ENCODE peak calls at places on chromosome 10, in five cellular contexts. G is HepG2, X is endothelial cell of umbilical vein, U is HCT116, A is suprapubic skin. F is an unnamed sample.

GRCh38 chr10:77837248-77837924 is 89.2 kb downstream of the DLG5 start:
- DNase-seq in G (no peak), X (no peak), U (no peak), A (no peak), F (peak)

GRCh38 chr10:78549536-78549935 is 515.9 kb downstream of the RPS24 start:
- DNase-seq in G (no peak), X (no peak), U (no peak), A (no peak), F (no peak)

GRCh38 chr10:99711129-99711719 is 20.7 kb downstream of the COX15 start:
- DNase-seq in G (peak), X (peak), U (peak), A (no peak), F (no peak)

GRCh38 chr10:99656199-99657064 is 2.9 kb upstream of the ENTPD7 start:
- DNase-seq in G (no peak), X (no peak), U (no peak), A (no peak), F (no peak)

GRCh38 chr10:124532106-124532641 is 70.6 kb downstream of the LHPP start:
- DNase-seq in G (peak), X (no peak), U (peak), A (no peak), F (no peak)

GRCh38 chr10:78977761-78978305 is 90.9 kb upstream of the ZMIZ1 start:
- DNase-seq in G (peak), X (no peak), U (no peak), A (no peak), F (peak)

GRCh38 chr10:107561136-107561650 is 396.7 kb upstream of the SORCS1 start:
- DNase-seq in G (no peak), X (no peak), U (no peak), A (no peak), F (no peak)

GRCh38 chr10:80612261-80612660 is 74.6 kb downstream of the SH2D4B start:
- DNase-seq in G (no peak), X (no peak), U (no peak), A (no peak), F (no peak)

GRCh38 chr10:132433671-132434340 is 36.8 kb downstream of the PWWP2B start:
- DNase-seq in G (no peak), X (no peak), U (no peak), A (no peak), F (no peak)

GRCh38 chr10:36336315-36336714 is 694.2 kb upstream of the FZD8 start:
- DNase-seq in G (no peak), X (no peak), U (no peak), A (no peak), F (no peak)

GRCh38 chr10:71225291-71226058 is 13.1 kb downstream of the UNC5B start:
- DNase-seq in G (no peak), X (no peak), U (no peak), A (peak), F (peak)

GRCh38 chr10:543862-544822 is 145.3 kb downstream of the DIP2C start:
- DNase-seq in G (no peak), X (no peak), U (no peak), A (no peak), F (peak)

GRCh38 chr10:26621889-26622681 is 75.4 kb upstream of the PDSS1 start:
- DNase-seq in G (no peak), X (no peak), U (no peak), A (peak), F (peak)

GRCh38 chr10:60878224-60878623 is 65.8 kb downstream of the RHOBTB1 start:
- DNase-seq in G (no peak), X (no peak), U (no peak), A (no peak), F (no peak)

GRCh38 chr10:35910234-35910633 is 268.1 kb upstream of the FZD8 start:
- DNase-seq in G (no peak), X (peak), U (no peak), A (no peak), F (no peak)

GRCh38 chr10:120646738-120647427 is 189.9 kb downstream of the PLPP4 start:
- DNase-seq in G (no peak), X (no peak), U (no peak), A (no peak), F (no peak)
- TF ChIP-seq CTCF in G (no peak), X (no peak), U (peak), A (no peak), F (no peak)

GRCh38 chr10:43322769-43323168 is 48.7 kb upstream of the FXYD4 start:
- DNase-seq in G (no peak), X (peak), U (no peak), A (peak), F (peak)
- TF ChIP-seq POLR2AphosphoS5 in G (no peak), X (no peak), U (no peak), A (no peak), F (no peak)

DNA sequence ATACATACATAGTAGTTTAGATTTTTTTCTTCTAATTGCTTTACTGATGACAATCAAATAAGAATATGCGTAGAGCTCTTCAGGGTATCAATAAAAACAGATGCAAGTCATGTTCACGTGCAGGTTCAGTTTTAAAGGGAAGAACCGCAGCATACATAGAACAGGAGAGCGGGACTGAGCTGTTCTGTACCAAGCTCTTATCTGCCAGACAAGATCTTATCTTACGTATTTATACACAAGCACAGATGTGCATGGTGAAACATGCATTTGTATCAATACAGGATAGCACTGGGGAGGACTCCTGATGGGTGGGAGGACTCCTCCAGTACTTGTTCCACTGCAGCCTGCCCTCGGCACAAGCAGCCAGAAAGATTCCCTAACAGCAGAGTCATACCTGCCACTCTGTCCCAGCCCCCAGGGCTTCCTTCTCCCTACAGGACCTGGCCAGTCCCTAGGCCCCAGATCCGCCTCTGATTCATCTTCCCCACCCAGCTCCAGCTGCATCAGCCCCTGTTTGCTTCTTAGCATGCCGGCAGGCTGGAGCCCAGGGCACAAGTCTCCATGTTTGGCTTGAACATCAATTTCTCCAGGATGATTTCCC is 13.2 kb upstream of the PRKCQ start:
- DNase-seq in G (no peak), X (no peak), U (no peak), A (no peak), F (no peak)
- TF ChIP-seq CTCF in G (no peak), X (no peak), U (no peak), A (no peak), F (no peak)

GRCh38 chr10:3785251-3785848 is 341 bp upstream of the KLF6 start:
- DNase-seq in G (peak), X (peak), U (peak), A (peak), F (peak)
- TF ChIP-seq POLR2AphosphoS5 in G (peak), X (peak), U (peak), A (peak), F (peak)

DNA sequence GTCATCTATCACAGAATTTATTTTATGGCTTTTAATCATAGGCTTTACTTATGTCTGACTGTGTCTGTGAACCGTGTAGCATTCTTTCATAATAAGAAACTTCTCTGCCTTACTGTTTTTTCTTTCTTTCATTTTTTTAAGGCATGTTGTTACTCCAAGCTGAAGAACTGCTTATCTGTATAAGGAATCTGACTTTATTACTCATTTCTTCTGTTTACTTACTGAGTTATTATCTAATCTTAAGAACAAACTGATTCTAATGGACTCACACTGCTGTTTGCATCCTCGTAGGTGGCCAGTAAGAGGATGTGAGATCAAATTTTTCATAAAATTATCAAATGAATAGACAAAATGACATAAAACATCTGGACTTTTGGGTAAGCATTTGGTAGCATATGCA is 54.7 kb upstream of the DNAJC1 start:
- DNase-seq in G (no peak), X (no peak), U (no peak), A (no peak), F (no peak)
- TF ChIP-seq CTCF in G (no peak), X (no peak), U (no peak), A (no peak), F (no peak)

GRCh38 chr10:51139176-51139575 is 64.9 kb downstream of the PRKG1 start:
- DNase-seq in G (no peak), X (no peak), U (no peak), A (no peak), F (no peak)

GRCh38 chr10:51141015-51141414 is 66.7 kb downstream of the PRKG1 start:
- DNase-seq in G (no peak), X (no peak), U (no peak), A (no peak), F (no peak)

DNA sequence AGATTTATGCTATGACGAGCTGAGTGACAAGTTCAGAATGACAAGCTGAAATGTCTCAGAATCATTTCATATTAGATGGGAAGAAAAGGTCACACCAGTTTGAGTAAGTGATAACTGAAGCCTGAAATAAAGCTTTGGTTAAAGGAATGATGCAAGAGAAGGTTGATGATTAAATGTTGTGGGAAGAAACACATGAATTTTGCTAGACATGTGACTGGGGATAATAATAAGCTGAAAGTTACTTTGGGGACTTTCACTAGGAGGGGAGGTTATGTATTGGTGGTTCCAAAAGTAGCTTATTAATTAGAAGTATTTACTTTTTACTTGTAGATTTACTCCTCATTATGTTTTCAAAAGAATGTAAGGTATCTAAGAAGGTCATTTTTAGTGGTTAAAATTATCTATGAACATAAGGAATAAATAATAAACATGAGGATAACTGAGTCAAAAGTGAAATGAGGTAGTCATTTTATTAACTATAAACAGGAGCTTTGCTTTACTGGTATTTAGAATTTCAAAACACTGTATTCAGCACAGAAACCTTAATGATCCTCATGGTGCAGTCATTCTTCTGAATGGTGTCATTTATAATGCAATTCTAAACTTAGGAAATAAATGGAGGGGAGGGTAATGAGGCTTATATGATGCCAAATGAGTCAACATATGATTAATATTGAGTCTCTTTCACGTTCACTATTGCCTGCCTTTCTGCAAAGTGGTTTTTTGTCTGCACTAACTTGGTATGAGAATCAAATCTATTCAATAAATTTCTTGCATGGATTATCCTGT is 63.6 kb downstream of the PRKG1 start:
- DNase-seq in G (no peak), X (no peak), U (no peak), A (no peak), F (no peak)
- TF ChIP-seq POLR2AphosphoS5 in G (no peak), X (no peak), U (no peak), A (no peak), F (no peak)

DNA sequence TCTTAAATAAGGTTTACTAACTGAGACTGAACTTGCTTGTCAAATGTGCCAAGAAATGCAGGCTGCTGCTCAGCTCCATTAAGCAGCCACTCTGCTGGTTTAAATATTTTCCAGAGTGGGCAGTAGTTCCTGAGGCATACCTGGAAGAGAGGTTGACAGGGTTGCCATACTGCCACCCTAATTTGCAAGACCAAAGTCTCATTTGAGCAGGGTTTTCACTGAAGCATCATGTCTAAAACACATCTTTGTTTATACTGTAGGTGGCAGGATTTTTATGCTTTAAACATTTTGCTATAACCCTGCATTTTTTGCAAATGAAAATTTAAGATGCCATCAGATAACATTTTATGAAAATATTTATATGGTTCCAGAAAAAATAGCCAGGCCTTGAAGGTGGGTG is 618.0 kb upstream of the LRRTM3 start:
- DNase-seq in G (no peak), X (no peak), U (no peak), A (no peak), F (no peak)
- TF ChIP-seq CTCF in G (no peak), X (no peak), U (peak), A (no peak), F (no peak)

GRCh38 chr10:103192451-103193106 is 493 bp downstream of the NT5C2 start:
- DNase-seq in G (peak), X (peak), U (peak), A (peak), F (peak)
- TF ChIP-seq POLR2AphosphoS5 in G (peak), X (no peak), U (peak), A (no peak), F (peak)

F was measured in sigmoid colon.